ENCODE peak calls at places on chromosomes 5 and 9, in six cellular contexts. X is AML-193, Z is AG09309, B is HuH-7, K is lung microvascular endothelial cell, F is EH. V is an unnamed sample.

GRCh38 chr9:69122086-69122390 is 52.0 kb upstream of the TJP2 start:
- DNase-seq in K (peak; percentile 83), F (peak; percentile 68), X (peak; percentile 36), B (peak; percentile 41), Z (no peak), V (peak; percentile 80)

GRCh38 chr5:178817506-178817905 is 42.2 kb upstream of the ZNF354B start:
- DNase-seq in K (no peak), B (no peak), Z (no peak), F (no peak), X (no peak), V (no peak)

GRCh38 chr5:4205408-4205807 is 609.8 kb downstream of the IRX1 start:
- DNase-seq in B (no peak), Z (no peak), X (no peak), K (no peak), F (no peak), V (peak; percentile 4)

GRCh38 chr5:60604771-60605170 is 95.2 kb downstream of the DEPDC1B start:
- DNase-seq in K (no peak), F (no peak), X (no peak), B (no peak), Z (no peak), V (no peak)

GRCh38 chr9:35618854-35619799 is 914 bp upstream of the CD72 start:
- DNase-seq in K (no peak), Z (no peak), B (no peak), X (no peak), F (no peak), V (no peak)

GRCh38 chr5:132263548-132264261 is 6.2 kb downstream of the PDLIM4 start:
- DNase-seq in F (peak; percentile 93), K (peak; percentile 86), X (no peak), B (no peak), Z (peak; percentile 59), V (peak; percentile 89)

GRCh38 chr5:179906795-179907569 is 715 bp downstream of the TBC1D9B start:
- DNase-seq in Z (no peak), K (peak; percentile 31), B (peak; percentile 31), F (peak; percentile 40), X (peak; percentile 5), V (peak; percentile 39)

GRCh38 chr5:79878721-79879336 is 112.2 kb downstream of the MTX3 start:
- DNase-seq in B (peak; percentile 45), X (peak; percentile 27), K (peak; percentile 20), F (peak; percentile 15), Z (no peak), V (no peak)

GRCh38 chr5:52787600-52788504 is at the start of the genes ITGA1 and PELO:
- DNase-seq in X (peak; percentile 39), K (peak; percentile 73), F (peak; percentile 95), Z (peak; percentile 39), B (peak; percentile 39), V (peak; percentile 89)

GRCh38 chr9:81771606-81772005 is 82.3 kb upstream of the TLE1 start:
- DNase-seq in B (no peak), Z (no peak), X (no peak), K (peak; percentile 82), F (peak; percentile 73), V (peak; percentile 87)

GRCh38 chr5:95530441-95530840 is 24.3 kb downstream of the SKIC3 start:
- DNase-seq in F (peak; percentile 87), Z (peak; percentile 67), B (no peak), X (no peak), K (peak; percentile 84), V (peak; percentile 96)

GRCh38 chr9:135924628-135925338 is 17.4 kb upstream of the CAMSAP1 start:
- DNase-seq in K (no peak), X (no peak), Z (no peak), F (no peak), B (no peak), V (no peak)

GRCh38 chr5:169717298-169717697 is 80.2 kb downstream of the DOCK2 start:
- DNase-seq in K (peak; percentile 57), Z (peak; percentile 55), X (peak; percentile 94), B (no peak), F (peak; percentile 64), V (peak; percentile 52)

GRCh38 chr5:143128412-143129071 is 274.9 kb downstream of the NR3C1 start:
- DNase-seq in Z (peak; percentile 45), B (no peak), K (no peak), F (peak; percentile 32), X (no peak), V (no peak)

GRCh38 chr5:97163360-97163764 is 19.7 kb downstream of the RIOK2 start:
- DNase-seq in F (peak; percentile 31), K (peak; percentile 21), X (peak; percentile 50), Z (no peak), B (no peak), V (peak; percentile 16)

GRCh38 chr5:122156724-122157325 is 27.5 kb downstream of the ZNF474 start:
- DNase-seq in X (peak; percentile 3), F (peak; percentile 75), Z (no peak), K (peak; percentile 62), B (peak; percentile 13), V (peak; percentile 80)

GRCh38 chr5:165863267-165863666 is 2357.8 kb downstream of the MAT2B start:
- DNase-seq in F (no peak), Z (no peak), X (no peak), K (no peak), B (no peak), V (no peak)

GRCh38 chr5:126009566-126009965 is 413.6 kb upstream of the GRAMD2B start:
- DNase-seq in Z (no peak), F (no peak), K (no peak), X (no peak), B (no peak), V (no peak)

GRCh38 chr5:148794729-148795590 is 31.5 kb upstream of the ADRB2 start:
- DNase-seq in X (peak; percentile 94), F (peak; percentile 65), Z (peak; percentile 81), K (no peak), B (no peak), V (peak; percentile 79)

GRCh38 chr9:136297016-136297691 is 6.7 kb downstream of the CCDC187 start:
- DNase-seq in F (no peak), B (peak; percentile 66), X (no peak), Z (no peak), K (peak; percentile 82), V (no peak)

GRCh38 chr9:107637421-107638420 is 148.2 kb upstream of the KLF4 start:
- DNase-seq in K (peak; percentile 99), F (peak; percentile 98), Z (peak; percentile 96), X (no peak), B (peak; percentile 76), V (peak; percentile 96)

GRCh38 chr5:1282139-1282992 is 12.5 kb downstream of the TERT start:
- DNase-seq in B (no peak), X (no peak), Z (no peak), K (no peak), F (peak; percentile 66), V (no peak)

GRCh38 chr5:169895876-169896275 is 84.4 kb downstream of the INSYN2B start:
- DNase-seq in F (no peak), X (no peak), Z (no peak), K (no peak), B (no peak), V (no peak)

GRCh38 chr5:109944461-109944860 is 254.7 kb downstream of the MAN2A1 start:
- DNase-seq in X (no peak), B (no peak), F (no peak), K (no peak), Z (no peak), V (no peak)

GRCh38 chr9:97186493-97186892 is 121.0 kb upstream of the CCDC180 start:
- DNase-seq in K (no peak), B (no peak), X (no peak), Z (no peak), F (no peak), V (no peak)

GRCh38 chr5:87539839-87540238 is 127.1 kb upstream of the CCNH start:
- DNase-seq in K (no peak), X (no peak), B (no peak), F (no peak), Z (no peak), V (no peak)

GRCh38 chr5:82312373-82312856 is 34.3 kb upstream of the RPS23 start:
- DNase-seq in Z (no peak), K (peak; percentile 75), X (peak; percentile 57), B (peak; percentile 35), F (peak; percentile 87), V (peak; percentile 81)

GRCh38 chr5:56815657-56816545 is 552 bp downstream of the MAP3K1 start:
- DNase-seq in X (no peak), Z (no peak), F (peak; percentile 64), B (peak; percentile 9), K (peak; percentile 65), V (peak; percentile 48)

GRCh38 chr5:111447099-111447498 is 65.2 kb downstream of the STARD4 start:
- DNase-seq in K (no peak), Z (no peak), F (peak; percentile 29), X (no peak), B (no peak), V (peak; percentile 23)

GRCh38 chr9:34493972-34494535 is 28.7 kb downstream of the ENHO start:
- DNase-seq in X (peak; percentile 6), B (peak; percentile 49), K (peak; percentile 55), Z (no peak), F (peak; percentile 70), V (peak; percentile 32)

GRCh38 chr9:138066049-138066448 is 188.5 kb downstream of the CACNA1B start:
- DNase-seq in B (no peak), F (no peak), X (no peak), K (no peak), Z (no peak), V (no peak)

GRCh38 chr5:67617051-67617450 is 420.5 kb upstream of the CD180 start:
- DNase-seq in K (no peak), X (no peak), B (no peak), F (no peak), Z (no peak), V (no peak)

GRCh38 chr5:73196201-73196600 is 23.2 kb downstream of the TMEM174 start:
- DNase-seq in B (no peak), F (no peak), K (no peak), Z (no peak), X (no peak), V (no peak)

GRCh38 chr9:114662081-114662989 is 4.7 kb upstream of the TEX53 start:
- DNase-seq in B (peak; percentile 79), Z (no peak), F (peak; percentile 54), X (peak; percentile 27), K (peak; percentile 49), V (peak; percentile 27)

GRCh38 chr5:139689631-139690384 is 41.7 kb downstream of the CXXC5 start:
- DNase-seq in X (peak; percentile 17), B (no peak), Z (no peak), K (peak; percentile 26), F (peak; percentile 50), V (peak; percentile 42)

GRCh38 chr5:8241558-8241957 is 372.6 kb downstream of the MTRR start:
- DNase-seq in F (no peak), Z (no peak), K (no peak), X (no peak), B (no peak), V (no peak)

V was measured in iris pigment epithelial cell.